ENCODE peak calls at places on chromosomes 11 and 22, in eight cellular contexts. Y, M, F, U, Q, T, N and E are unnamed samples.

GRCh38 chr11:124751741-124752470 is at the start of gene VSIG2:
- DNase-seq in U (peak; percentile 69), T (no peak), Q (no peak), N (no peak), M (no peak), F (no peak), Y (no peak), E (peak; percentile 32)

GRCh38 chr11:45859661-45860140 is 12.4 kb downstream of the CRY2 start:
- DNase-seq in Q (peak; percentile 74), F (peak; percentile 94), M (no peak), U (no peak), T (no peak), Y (no peak), N (no peak), E (peak; percentile 87)

GRCh38 chr11:33893711-33894401 is 2.0 kb upstream of the LMO2 start:
- DNase-seq in F (no peak), Q (no peak), N (peak; percentile 79), U (no peak), M (peak; percentile 70), T (peak; percentile 60), Y (peak; percentile 89), E (no peak)

GRCh38 chr22:26970809-26971394 is 313.5 kb downstream of the MIAT start:
- DNase-seq in U (no peak), Q (peak; percentile 43), N (no peak), T (no peak), Y (no peak), M (no peak), F (no peak), E (no peak)

GRCh38 chr11:304915-305833 is 2.4 kb upstream of the IFITM2 start:
- DNase-seq in F (no peak), Y (peak; percentile 53), T (peak; percentile 59), N (peak; percentile 65), U (no peak), M (no peak), Q (peak; percentile 74), E (peak; percentile 82)

GRCh38 chr11:107696140-107696539 is 15.7 kb downstream of the SLN start:
- DNase-seq in Q (no peak), Y (no peak), N (no peak), T (no peak), F (no peak), M (no peak), U (no peak), E (no peak)

GRCh38 chr11:45145421-45146071 is 893 bp upstream of the PRDM11 start:
- DNase-seq in Q (peak; percentile 91), Y (no peak), U (peak; percentile 90), N (no peak), F (no peak), T (no peak), M (no peak), E (no peak)

GRCh38 chr11:17389205-17389956 is 922 bp upstream of the KCNJ11 start:
- DNase-seq in M (peak; percentile 49), Y (peak; percentile 14), U (peak; percentile 92), Q (peak; percentile 93), F (peak; percentile 83), T (peak; percentile 67), N (peak; percentile 88), E (peak; percentile 98)

GRCh38 chr22:48456449-48456848 is 1371.2 kb downstream of the BRD1 start:
- DNase-seq in F (peak; percentile 10), Y (no peak), N (no peak), M (no peak), T (no peak), Q (no peak), U (no peak), E (no peak)